ENCODE peak calls at places on chromosomes 7 and 10, in eight cellular contexts. G is CD8-positive, alpha-beta T cell; A is Calu3; V is GM06990; U is tibial artery; J is AG04449; M is chondrocyte; C is HL-60. Y is an unnamed sample.

GRCh38 chr7:155804897-155805825 is 7.1 kb downstream of the SHH start:
- DNase-seq in G (no peak), A (no peak), V (peak), U (no peak), J (no peak), M (peak), C (peak), Y (peak)

GRCh38 chr10:131556061-131556896 is 244.8 kb upstream of the TCERG1L start:
- DNase-seq in G (no peak), A (no peak), V (no peak), U (no peak), J (no peak), M (no peak), C (no peak), Y (no peak)

GRCh38 chr10:9219860-9220259 is 1165.4 kb downstream of the GATA3 start:
- DNase-seq in G (no peak), A (no peak), V (no peak), U (no peak), J (no peak), M (no peak), C (no peak), Y (no peak)

GRCh38 chr7:13104128-13104527 is 416.7 kb downstream of the ARL4A start:
- DNase-seq in G (no peak), A (no peak), V (no peak), U (no peak), J (no peak), M (no peak), C (peak), Y (no peak)

GRCh38 chr7:141301544-141301943 is 227.7 kb downstream of the TMEM178B start:
- DNase-seq in G (no peak), A (no peak), V (no peak), U (no peak), J (no peak), M (no peak), C (no peak), Y (no peak)

GRCh38 chr10:53023411-53023810 is 250.8 kb upstream of the MBL2 start:
- DNase-seq in G (no peak), A (no peak), V (no peak), U (no peak), J (no peak), M (no peak), C (no peak), Y (no peak)

GRCh38 chr7:135510603-135511183 is 791 bp upstream of the CNOT4 start:
- DNase-seq in G (no peak), A (no peak), V (peak), U (no peak), J (no peak), M (no peak), C (peak), Y (no peak)

GRCh38 chr7:67341153-67341768 is 344.6 kb downstream of the TYW1 start:
- DNase-seq in G (no peak), A (no peak), V (no peak), U (no peak), J (no peak), M (no peak), C (no peak), Y (no peak)

GRCh38 chr10:49174926-49175500 is 13.2 kb downstream of the TMEM273 start:
- DNase-seq in G (no peak), A (no peak), V (no peak), U (no peak), J (no peak), M (no peak), C (no peak), Y (no peak)

GRCh38 chr10:70807566-70807965 is 8.2 kb upstream of the SGPL1 start:
- DNase-seq in G (no peak), A (no peak), V (no peak), U (no peak), J (no peak), M (no peak), C (no peak), Y (no peak)

GRCh38 chr7:3897430-3898385 is 596.7 kb downstream of the SDK1 start:
- DNase-seq in G (no peak), A (peak), V (no peak), U (no peak), J (no peak), M (no peak), C (no peak), Y (no peak)

GRCh38 chr10:100996678-100997363 is 2.8 kb upstream of the LZTS2 start:
- DNase-seq in G (peak), A (peak), V (no peak), U (no peak), J (no peak), M (peak), C (peak), Y (no peak)

GRCh38 chr10:110460111-110460809 is 37.4 kb upstream of the DUSP5 start:
- DNase-seq in G (peak), A (peak), V (peak), U (peak), J (no peak), M (no peak), C (no peak), Y (no peak)

GRCh38 chr10:459743-460142 is 229.7 kb downstream of the DIP2C start:
- DNase-seq in G (no peak), A (no peak), V (no peak), U (no peak), J (no peak), M (no peak), C (no peak), Y (no peak)

GRCh38 chr10:24448351-24449009 is 239.5 kb downstream of the KIAA1217 start:
- DNase-seq in G (no peak), A (no peak), V (no peak), U (no peak), J (no peak), M (no peak), C (no peak), Y (no peak)

GRCh38 chr10:86390337-86391120 is 23.9 kb upstream of the GRID1 start:
- DNase-seq in G (no peak), A (no peak), V (no peak), U (no peak), J (no peak), M (no peak), C (no peak), Y (no peak)

GRCh38 chr7:55308186-55308929 is 56.8 kb upstream of the LANCL2 start:
- DNase-seq in G (no peak), A (no peak), V (no peak), U (no peak), J (peak), M (no peak), C (no peak), Y (no peak)

GRCh38 chr7:141876371-141876770 is 35.1 kb upstream of the PRSS37 start:
- DNase-seq in G (no peak), A (no peak), V (no peak), U (no peak), J (no peak), M (no peak), C (no peak), Y (no peak)

GRCh38 chr7:106893591-106893990 is 28.5 kb downstream of the PIK3CG start:
- DNase-seq in G (no peak), A (no peak), V (no peak), U (no peak), J (no peak), M (no peak), C (peak), Y (no peak)

GRCh38 chr10:52423369-52423768 is 109.3 kb downstream of the DKK1 start:
- DNase-seq in G (no peak), A (no peak), V (no peak), U (no peak), J (no peak), M (no peak), C (no peak), Y (no peak)

GRCh38 chr10:31921031-31921430 is 7.6 kb downstream of the ARHGAP12 start:
- DNase-seq in G (no peak), A (no peak), V (peak), U (no peak), J (no peak), M (no peak), C (no peak), Y (no peak)

GRCh38 chr7:1366801-1367405 is 92.4 kb downstream of the MICALL2 start:
- DNase-seq in G (no peak), A (no peak), V (no peak), U (no peak), J (no peak), M (peak), C (no peak), Y (no peak)

GRCh38 chr7:76269895-76270294 is 32.6 kb upstream of the HSPB1 start:
- DNase-seq in G (no peak), A (no peak), V (no peak), U (no peak), J (no peak), M (no peak), C (no peak), Y (no peak)

GRCh38 chr7:116805100-116805544 is 57.3 kb upstream of the CAPZA2 start:
- DNase-seq in G (no peak), A (no peak), V (no peak), U (peak), J (no peak), M (no peak), C (no peak), Y (no peak)

GRCh38 chr10:63268139-63268797 is 135.1 kb downstream of the NRBF2 start:
- DNase-seq in G (no peak), A (no peak), V (no peak), U (no peak), J (no peak), M (no peak), C (no peak), Y (no peak)

GRCh38 chr10:13348216-13349017 is at the start of gene SEPHS1:
- DNase-seq in G (peak), A (peak), V (peak), U (peak), J (no peak), M (no peak), C (peak), Y (peak)

GRCh38 chr7:70647801-70648491 is 484.0 kb upstream of the GALNT17 start:
- DNase-seq in G (peak), A (no peak), V (peak), U (no peak), J (no peak), M (no peak), C (no peak), Y (no peak)

GRCh38 chr10:31745612-31746376 is 182.8 kb downstream of the ARHGAP12 start:
- DNase-seq in G (no peak), A (no peak), V (no peak), U (no peak), J (peak), M (no peak), C (no peak), Y (no peak)

GRCh38 chr7:137592232-137592896 is 248.8 kb upstream of the PTN start:
- DNase-seq in G (no peak), A (peak), V (no peak), U (peak), J (no peak), M (no peak), C (no peak), Y (peak)

GRCh38 chr7:28433604-28434254 is 21.4 kb downstream of the CREB5 start:
- DNase-seq in G (no peak), A (peak), V (no peak), U (peak), J (no peak), M (no peak), C (no peak), Y (no peak)

GRCh38 chr10:7003821-7004220 is 407.0 kb downstream of the SFMBT2 start:
- DNase-seq in G (no peak), A (no peak), V (no peak), U (no peak), J (no peak), M (no peak), C (no peak), Y (no peak)

GRCh38 chr10:94462130-94462529 is 59.8 kb downstream of the TBC1D12 start:
- DNase-seq in G (no peak), A (no peak), V (no peak), U (no peak), J (no peak), M (no peak), C (no peak), Y (no peak)

GRCh38 chr7:108415821-108416536 is 40.3 kb downstream of the NRCAM start:
- DNase-seq in G (no peak), A (no peak), V (peak), U (no peak), J (no peak), M (no peak), C (peak), Y (no peak)

GRCh38 chr10:75103881-75104686 is 7.4 kb upstream of the SAMD8 start:
- DNase-seq in G (no peak), A (no peak), V (no peak), U (no peak), J (no peak), M (no peak), C (peak), Y (no peak)

GRCh38 chr10:99612167-99612831 is 7.9 kb downstream of the SLC25A28 start:
- DNase-seq in G (no peak), A (peak), V (no peak), U (no peak), J (no peak), M (no peak), C (no peak), Y (peak)

GRCh38 chr10:114306116-114306973 is 67.3 kb downstream of the VWA2 start:
- DNase-seq in G (no peak), A (peak), V (no peak), U (no peak), J (peak), M (peak), C (no peak), Y (no peak)

GRCh38 chr10:94777886-94778458 is 15.5 kb downstream of the CYP2C19 start:
- DNase-seq in G (no peak), A (no peak), V (no peak), U (no peak), J (no peak), M (no peak), C (no peak), Y (no peak)

GRCh38 chr10:107011113-107011512 is 153.4 kb downstream of the SORCS1 start:
- DNase-seq in G (no peak), A (no peak), V (no peak), U (no peak), J (no peak), M (no peak), C (no peak), Y (no peak)
- TF ChIP-seq CTCF in G (no peak), A (no peak), V (peak), U (no peak), J (no peak), M (no peak), C (no peak), Y (no peak)

GRCh38 chr7:151075978-151076426 is 4.6 kb downstream of the FASTK start:
- DNase-seq in G (no peak), A (no peak), V (no peak), U (no peak), J (no peak), M (no peak), C (no peak), Y (no peak)

GRCh38 chr7:151078233-151079040 is 2.2 kb downstream of the FASTK start:
- DNase-seq in G (peak), A (no peak), V (no peak), U (peak), J (no peak), M (no peak), C (no peak), Y (no peak)

GRCh38 chr7:151077705-151078232 is 2.8 kb downstream of the FASTK start:
- DNase-seq in G (no peak), A (no peak), V (no peak), U (no peak), J (no peak), M (no peak), C (no peak), Y (no peak)

GRCh38 chr7:151075662-151075971 is 5.0 kb downstream of the FASTK start:
- DNase-seq in G (no peak), A (no peak), V (no peak), U (no peak), J (no peak), M (no peak), C (no peak), Y (no peak)

GRCh38 chr7:151076863-151077704 is 3.5 kb downstream of the FASTK start:
- DNase-seq in G (no peak), A (peak), V (no peak), U (no peak), J (no peak), M (no peak), C (no peak), Y (no peak)
- TF ChIP-seq CTCF in G (no peak), A (no peak), V (peak), U (peak), J (peak), M (peak), C (no peak), Y (peak)

GRCh38 chr7:87784424-87784823 is 91.7 kb downstream of the SLC25A40 start:
- DNase-seq in G (no peak), A (no peak), V (no peak), U (no peak), J (no peak), M (no peak), C (no peak), Y (no peak)
- TF ChIP-seq CTCF in G (no peak), A (no peak), V (no peak), U (no peak), J (no peak), M (peak), C (no peak), Y (no peak)

DNA sequence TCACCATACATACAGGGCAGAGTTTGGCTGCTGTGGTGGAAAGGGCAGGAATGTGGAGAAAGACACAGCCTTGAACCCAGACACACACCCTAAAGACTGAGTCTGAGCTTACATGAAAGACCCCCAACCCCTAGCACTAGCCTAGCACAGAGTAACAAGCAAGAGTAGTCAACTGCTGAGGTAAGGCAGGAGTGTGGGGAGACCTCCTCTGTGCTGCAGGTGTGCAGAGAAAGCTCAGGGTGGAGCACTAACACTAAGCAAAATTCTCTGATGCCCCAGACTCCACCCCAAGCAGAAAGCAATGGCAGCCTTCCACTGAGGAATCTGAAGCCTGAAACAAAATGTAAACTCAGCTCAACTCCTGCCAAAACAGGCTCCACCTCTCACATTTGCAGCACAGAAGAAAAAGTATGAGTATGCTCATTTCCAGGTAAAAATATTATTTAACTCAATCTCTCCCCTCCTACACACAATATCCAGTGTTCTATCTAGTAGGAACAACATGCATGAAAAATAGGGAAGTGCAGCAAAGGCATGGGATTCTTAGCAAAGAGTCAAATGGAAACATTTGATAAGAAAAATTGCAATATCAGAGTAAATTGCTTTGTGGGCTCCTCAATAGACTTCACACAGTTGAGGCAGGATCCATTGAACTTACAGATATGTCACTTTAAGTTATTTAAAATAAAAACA is 151.1 kb downstream of the ANK3 start:
- DNase-seq in G (no peak), A (peak), V (peak), U (no peak), J (no peak), M (no peak), C (no peak), Y (no peak)
- TF ChIP-seq CTCF in G (no peak), A (peak), V (peak), U (no peak), J (peak), M (peak), C (no peak), Y (peak)

GRCh38 chr10:44995581-44995913 is 5.2 kb upstream of the ZNF22 start:
- DNase-seq in G (no peak), A (no peak), V (no peak), U (no peak), J (no peak), M (no peak), C (no peak), Y (no peak)

GRCh38 chr10:44993226-44993921 is 7.3 kb upstream of the ZNF22 start:
- DNase-seq in G (no peak), A (no peak), V (no peak), U (peak), J (no peak), M (peak), C (no peak), Y (no peak)

GRCh38 chr10:44994752-44995530 is 5.8 kb upstream of the ZNF22 start:
- DNase-seq in G (no peak), A (no peak), V (no peak), U (peak), J (no peak), M (peak), C (no peak), Y (no peak)

GRCh38 chr10:44992732-44993225 is 7.9 kb upstream of the ZNF22 start:
- DNase-seq in G (no peak), A (no peak), V (no peak), U (no peak), J (no peak), M (no peak), C (no peak), Y (no peak)

GRCh38 chr10:44993922-44994751 is 6.6 kb upstream of the ZNF22 start:
- DNase-seq in G (no peak), A (no peak), V (no peak), U (peak), J (no peak), M (peak), C (no peak), Y (no peak)
- TF ChIP-seq CTCF in G (no peak), A (no peak), V (no peak), U (no peak), J (no peak), M (peak), C (no peak), Y (no peak)

DNA sequence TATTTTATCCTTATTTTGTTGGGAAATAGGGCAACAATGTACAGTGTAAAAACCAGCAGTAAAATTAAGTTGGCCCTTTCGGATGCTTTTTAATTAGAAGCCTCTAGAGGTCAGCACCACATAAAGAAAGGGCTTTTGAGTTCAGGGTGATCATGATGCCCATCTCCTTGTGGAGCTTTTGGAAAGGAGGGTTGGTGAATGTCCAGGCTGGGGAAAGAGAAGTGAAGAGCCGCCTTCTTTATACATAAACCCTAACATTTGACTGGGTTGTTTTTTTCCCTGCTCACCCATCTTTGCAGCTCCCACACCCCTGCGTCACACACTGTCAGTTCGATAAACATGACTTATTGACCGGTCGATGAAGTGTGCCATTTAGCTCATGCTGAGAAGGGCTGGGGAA is 29.8 kb downstream of the MTURN start:
- DNase-seq in G (no peak), A (peak), V (peak), U (no peak), J (no peak), M (no peak), C (no peak), Y (no peak)
- TF ChIP-seq CTCF in G (peak), A (peak), V (peak), U (peak), J (peak), M (peak), C (peak), Y (peak)